ENCODE peak calls at places on chromosomes 1 and 21, in five cellular contexts. One of them, this sample, is unnamed.

GRCh38 chr1:1205769-1206375 is 520 bp downstream of the TNFRSF18 start:
- DNase-seq in spleen: peak
- DNase-seq in upper lobe of left lung: peak
- DNase-seq in prostate gland: no peak
- DNase-seq in GM23338: no peak
- DNase-seq in this sample: peak

GRCh38 chr1:181743878-181744312 is 260.6 kb downstream of the CACNA1E start:
- DNase-seq in spleen: no peak
- DNase-seq in upper lobe of left lung: no peak
- DNase-seq in prostate gland: no peak
- DNase-seq in GM23338: no peak
- DNase-seq in this sample: no peak

GRCh38 chr1:221868894-221869293 is 127.0 kb upstream of the DUSP10 start:
- DNase-seq in spleen: no peak
- DNase-seq in upper lobe of left lung: no peak
- DNase-seq in prostate gland: no peak
- DNase-seq in GM23338: no peak
- DNase-seq in this sample: no peak

GRCh38 chr1:160550572-160551034 is 27.5 kb upstream of the SLAMF6 start:
- DNase-seq in spleen: peak
- DNase-seq in upper lobe of left lung: peak
- DNase-seq in prostate gland: no peak
- DNase-seq in GM23338: peak
- DNase-seq in this sample: peak

GRCh38 chr1:41455479-41456271 is 28.8 kb downstream of the EDN2 start:
- DNase-seq in spleen: no peak
- DNase-seq in upper lobe of left lung: no peak
- DNase-seq in prostate gland: peak
- DNase-seq in GM23338: no peak
- DNase-seq in this sample: no peak

GRCh38 chr1:205041998-205042910 is 758 bp upstream of the CNTN2 start:
- DNase-seq in spleen: no peak
- DNase-seq in upper lobe of left lung: no peak
- DNase-seq in prostate gland: no peak
- DNase-seq in GM23338: no peak
- DNase-seq in this sample: no peak

GRCh38 chr21:37580690-37581089 is 214.1 kb downstream of the DYRK1A start:
- DNase-seq in spleen: no peak
- DNase-seq in upper lobe of left lung: no peak
- DNase-seq in prostate gland: no peak
- DNase-seq in GM23338: no peak
- DNase-seq in this sample: no peak

GRCh38 chr1:243293941-243294722 is 38.3 kb downstream of the SDCCAG8 start:
- DNase-seq in spleen: no peak
- DNase-seq in upper lobe of left lung: no peak
- DNase-seq in prostate gland: no peak
- DNase-seq in GM23338: peak
- DNase-seq in this sample: no peak

GRCh38 chr1:219039755-219040154 is 133.9 kb upstream of the LYPLAL1 start:
- DNase-seq in spleen: no peak
- DNase-seq in upper lobe of left lung: no peak
- DNase-seq in prostate gland: no peak
- DNase-seq in GM23338: no peak
- DNase-seq in this sample: no peak

GRCh38 chr1:116514708-116515525 is 55.9 kb downstream of the CD58 start:
- DNase-seq in spleen: peak
- DNase-seq in upper lobe of left lung: no peak
- DNase-seq in prostate gland: no peak
- DNase-seq in GM23338: no peak
- DNase-seq in this sample: peak

GRCh38 chr1:215672482-215672881 is 105.4 kb downstream of the KCTD3 start:
- DNase-seq in spleen: no peak
- DNase-seq in upper lobe of left lung: no peak
- DNase-seq in prostate gland: no peak
- DNase-seq in GM23338: no peak
- DNase-seq in this sample: no peak
- TF ChIP-seq CTCF in spleen: no peak
- TF ChIP-seq CTCF in upper lobe of left lung: no peak
- TF ChIP-seq CTCF in prostate gland: no peak
- TF ChIP-seq CTCF in GM23338: peak
- TF ChIP-seq CTCF in this sample: no peak

GRCh38 chr1:51788938-51789337 is 89.6 kb downstream of the NRDC start:
- DNase-seq in spleen: no peak
- DNase-seq in upper lobe of left lung: no peak
- DNase-seq in prostate gland: no peak
- DNase-seq in GM23338: no peak
- DNase-seq in this sample: no peak
- TF ChIP-seq POLR2AphosphoS5 in spleen: no peak
- TF ChIP-seq POLR2AphosphoS5 in upper lobe of left lung: no peak
- TF ChIP-seq POLR2AphosphoS5 in prostate gland: peak
- TF ChIP-seq POLR2AphosphoS5 in GM23338: no peak
- TF ChIP-seq POLR2AphosphoS5 in this sample: no peak

DNA sequence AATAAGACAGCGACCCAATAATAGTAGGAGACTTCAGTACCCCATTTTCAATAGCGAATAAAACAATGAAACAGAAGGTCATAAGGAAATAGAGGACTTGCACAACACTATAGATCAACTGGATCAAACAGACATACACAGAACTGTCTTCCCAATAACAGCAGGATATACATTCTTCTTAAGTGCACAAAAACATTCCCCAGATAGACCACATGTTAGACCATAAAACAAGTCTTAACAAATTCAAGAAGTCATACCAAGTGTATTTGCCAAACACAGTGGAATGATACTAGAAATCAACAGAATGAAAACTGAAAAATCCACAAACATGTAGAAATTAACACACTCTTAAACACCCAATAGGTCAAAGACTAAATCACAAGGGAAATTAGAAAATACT is 78.0 kb downstream of the LBR start:
- DNase-seq in spleen: no peak
- DNase-seq in upper lobe of left lung: no peak
- DNase-seq in prostate gland: no peak
- DNase-seq in GM23338: no peak
- DNase-seq in this sample: no peak
- TF ChIP-seq CTCF in spleen: no peak
- TF ChIP-seq CTCF in upper lobe of left lung: no peak
- TF ChIP-seq CTCF in prostate gland: no peak
- TF ChIP-seq CTCF in GM23338: no peak
- TF ChIP-seq CTCF in this sample: no peak

GRCh38 chr1:96842215-96842614 is 120.6 kb downstream of the PTBP2 start:
- DNase-seq in spleen: no peak
- DNase-seq in upper lobe of left lung: no peak
- DNase-seq in prostate gland: no peak
- DNase-seq in GM23338: peak
- DNase-seq in this sample: no peak
- TF ChIP-seq POLR2AphosphoS5 in spleen: no peak
- TF ChIP-seq POLR2AphosphoS5 in upper lobe of left lung: no peak
- TF ChIP-seq POLR2AphosphoS5 in prostate gland: no peak
- TF ChIP-seq POLR2AphosphoS5 in GM23338: no peak
- TF ChIP-seq POLR2AphosphoS5 in this sample: no peak

GRCh38 chr1:40449684-40450490 is at the start of gene ZFP69B:
- DNase-seq in spleen: peak
- DNase-seq in upper lobe of left lung: peak
- DNase-seq in prostate gland: peak
- DNase-seq in GM23338: peak
- DNase-seq in this sample: peak

GRCh38 chr1:40454873-40455272 is 4.6 kb downstream of the ZFP69B start:
- DNase-seq in spleen: no peak
- DNase-seq in upper lobe of left lung: no peak
- DNase-seq in prostate gland: no peak
- DNase-seq in GM23338: no peak
- DNase-seq in this sample: no peak

GRCh38 chr1:40451238-40451585 is 936 bp downstream of the ZFP69B start:
- DNase-seq in spleen: no peak
- DNase-seq in upper lobe of left lung: no peak
- DNase-seq in prostate gland: no peak
- DNase-seq in GM23338: peak
- DNase-seq in this sample: no peak

DNA sequence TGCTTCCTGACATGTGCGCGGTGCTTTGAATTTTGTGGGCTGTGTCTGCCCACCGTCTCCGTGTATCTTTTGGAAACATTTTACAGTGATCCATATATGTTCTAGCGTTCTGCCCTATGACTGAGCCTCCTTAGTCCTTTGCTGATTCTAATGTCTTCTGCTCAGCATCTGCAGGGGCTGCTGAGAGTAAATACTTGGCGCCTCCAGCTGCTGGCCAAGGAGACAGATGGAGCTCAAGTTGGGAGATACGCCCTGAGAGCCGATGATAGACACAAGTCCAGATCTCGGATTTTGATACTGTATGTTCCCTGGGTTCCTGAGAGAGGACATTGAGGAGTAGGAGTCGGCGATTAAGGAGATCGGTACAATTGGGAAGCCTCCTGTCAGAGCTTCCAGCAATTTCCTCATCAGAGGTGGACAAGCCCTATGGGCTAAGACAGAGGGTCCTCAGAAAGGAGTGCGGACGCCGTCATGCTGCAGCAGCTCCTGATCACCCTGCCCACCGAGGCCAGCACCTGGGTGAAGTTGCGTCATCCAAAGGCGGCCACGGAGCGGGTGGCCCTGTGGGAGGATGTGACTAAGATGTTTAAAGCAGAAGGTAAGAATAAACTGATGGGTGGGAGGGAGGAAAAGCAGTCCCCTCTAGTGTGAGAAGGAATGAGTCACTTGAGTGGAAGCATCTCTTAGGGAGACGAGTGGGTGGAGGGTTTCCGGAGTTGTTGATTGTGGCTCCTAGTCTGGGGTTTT is 388 bp downstream of the ZFP69B start:
- DNase-seq in spleen: peak
- DNase-seq in upper lobe of left lung: peak
- DNase-seq in prostate gland: no peak
- DNase-seq in GM23338: peak
- DNase-seq in this sample: no peak
- TF ChIP-seq CTCF in spleen: no peak
- TF ChIP-seq CTCF in upper lobe of left lung: no peak
- TF ChIP-seq CTCF in prostate gland: no peak
- TF ChIP-seq CTCF in GM23338: no peak
- TF ChIP-seq CTCF in this sample: no peak

DNA sequence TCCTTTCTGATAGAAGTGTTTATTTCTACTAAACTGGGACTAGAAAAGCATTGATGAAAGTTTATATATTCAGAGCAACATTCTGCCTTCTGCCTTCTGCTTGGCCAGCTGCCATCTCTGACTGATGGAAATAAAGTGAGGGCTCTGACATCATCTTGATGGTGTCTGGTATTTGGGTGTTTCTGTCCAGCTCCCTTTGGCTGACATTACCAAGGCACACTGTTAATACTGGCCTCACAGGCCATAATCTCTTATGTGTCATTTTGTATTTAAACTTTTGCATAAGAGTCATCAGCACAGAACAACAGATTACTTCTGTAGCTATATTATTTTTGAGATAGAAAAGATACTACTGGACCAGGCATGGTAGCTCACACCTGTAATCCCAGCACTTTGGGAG is 216.9 kb downstream of the RYR2 start:
- DNase-seq in spleen: no peak
- DNase-seq in upper lobe of left lung: no peak
- DNase-seq in prostate gland: no peak
- DNase-seq in GM23338: no peak
- DNase-seq in this sample: no peak
- TF ChIP-seq POLR2AphosphoS5 in spleen: no peak
- TF ChIP-seq POLR2AphosphoS5 in upper lobe of left lung: no peak
- TF ChIP-seq POLR2AphosphoS5 in prostate gland: no peak
- TF ChIP-seq POLR2AphosphoS5 in GM23338: no peak
- TF ChIP-seq POLR2AphosphoS5 in this sample: no peak

GRCh38 chr1:235586413-235586812 is 63.2 kb downstream of the GNG4 start:
- DNase-seq in spleen: peak
- DNase-seq in upper lobe of left lung: no peak
- DNase-seq in prostate gland: no peak
- DNase-seq in GM23338: peak
- DNase-seq in this sample: no peak

GRCh38 chr1:235586992-235587391 is 62.6 kb downstream of the GNG4 start:
- DNase-seq in spleen: peak
- DNase-seq in upper lobe of left lung: no peak
- DNase-seq in prostate gland: no peak
- DNase-seq in GM23338: no peak
- DNase-seq in this sample: no peak

GRCh38 chr1:235584973-235585372 is 64.6 kb downstream of the GNG4 start:
- DNase-seq in spleen: no peak
- DNase-seq in upper lobe of left lung: no peak
- DNase-seq in prostate gland: no peak
- DNase-seq in GM23338: no peak
- DNase-seq in this sample: no peak

GRCh38 chr1:235582130-235582529 is 67.5 kb downstream of the GNG4 start:
- DNase-seq in spleen: peak
- DNase-seq in upper lobe of left lung: no peak
- DNase-seq in prostate gland: no peak
- DNase-seq in GM23338: no peak
- DNase-seq in this sample: no peak

DNA sequence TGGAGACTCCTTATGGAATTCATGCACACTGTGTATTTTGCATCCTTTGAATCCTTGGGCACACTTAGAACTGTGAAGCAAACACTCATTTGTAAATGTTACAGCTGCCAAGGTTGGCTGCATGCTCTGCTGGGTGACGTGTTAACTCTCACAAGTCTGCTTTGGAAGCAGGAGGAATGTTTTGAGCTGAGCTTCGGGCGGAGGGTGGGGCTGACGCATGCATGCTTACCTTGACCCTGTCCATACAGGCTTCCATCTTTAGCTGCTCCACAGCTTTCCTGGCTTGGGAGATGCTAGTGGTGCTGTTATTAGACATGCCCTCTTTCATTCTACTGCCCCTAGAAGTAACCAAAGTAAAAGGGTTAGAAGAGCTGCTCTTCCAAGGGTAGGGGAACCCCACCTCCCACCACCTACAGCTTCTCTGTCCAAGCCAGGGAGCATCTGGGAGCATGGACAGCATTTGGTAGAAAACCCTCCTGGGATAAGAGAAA is 66.0 kb downstream of the GNG4 start:
- DNase-seq in spleen: peak
- DNase-seq in upper lobe of left lung: no peak
- DNase-seq in prostate gland: no peak
- DNase-seq in GM23338: no peak
- DNase-seq in this sample: no peak
- TF ChIP-seq CTCF in spleen: no peak
- TF ChIP-seq CTCF in upper lobe of left lung: no peak
- TF ChIP-seq CTCF in prostate gland: no peak
- TF ChIP-seq CTCF in GM23338: no peak
- TF ChIP-seq CTCF in this sample: no peak

This sample was measured in HL-60.